ENCODE peak calls at places on chromosomes 2 and 18, in seven cellular contexts. G, P, Z, T, J, B and M are unnamed samples.

GRCh38 chr2:235041918-235042575 is 90.2 kb downstream of the SH3BP4 start:
- DNase-seq in G (no peak), P (no peak), Z (peak; percentile 56), T (no peak), J (no peak), B (no peak), M (no peak)

GRCh38 chr2:65371094-65371474 is 61.3 kb downstream of the SPRED2 start:
- DNase-seq in G (no peak), P (no peak), Z (no peak), T (no peak), J (no peak), B (no peak), M (no peak)

GRCh38 chr2:16389611-16390010 is 276.0 kb downstream of the CYRIA start:
- DNase-seq in G (no peak), P (no peak), Z (no peak), T (no peak), J (no peak), B (no peak), M (no peak)

GRCh38 chr2:162317910-162318279 is 589 bp downstream of the IFIH1 start:
- DNase-seq in G (no peak), P (peak; percentile 36), Z (peak; percentile 83), T (peak; percentile 19), J (peak; percentile 16), B (no peak), M (peak; percentile 33)

GRCh38 chr2:37555457-37555856 is 116.0 kb downstream of the CDC42EP3 start:
- DNase-seq in G (no peak), P (peak; percentile 22), Z (peak; percentile 88), T (no peak), J (no peak), B (no peak), M (peak; percentile 50)

GRCh38 chr2:41970898-41971660 is 76.7 kb upstream of the PKDCC start:
- DNase-seq in G (no peak), P (no peak), Z (no peak), T (no peak), J (no peak), B (no peak), M (no peak)

GRCh38 chr2:46519265-46519664 is 39.9 kb downstream of the TMEM247 start:
- DNase-seq in G (no peak), P (no peak), Z (no peak), T (no peak), J (no peak), B (no peak), M (no peak)

GRCh38 chr2:68318686-68319396 is 908 bp downstream of the CNRIP1 start:
- DNase-seq in G (no peak), P (no peak), Z (peak; percentile 78), T (no peak), J (peak; percentile 16), B (no peak), M (no peak)

GRCh38 chr2:17000083-17000482 is 334.4 kb upstream of the CYRIA start:
- DNase-seq in G (no peak), P (no peak), Z (no peak), T (no peak), J (no peak), B (no peak), M (no peak)

GRCh38 chr18:43596106-43596712 is 318.9 kb upstream of the SYT4 start:
- DNase-seq in G (no peak), P (no peak), Z (no peak), T (peak; percentile 1), J (peak; percentile 45), B (no peak), M (no peak)

GRCh38 chr18:36406805-36407204 is 109.3 kb downstream of the FHOD3 start:
- DNase-seq in G (no peak), P (no peak), Z (no peak), T (no peak), J (no peak), B (no peak), M (no peak)

GRCh38 chr2:233349005-233349998 is 5.0 kb upstream of the DGKD start:
- DNase-seq in G (peak; percentile 54), P (no peak), Z (peak; percentile 94), T (no peak), J (no peak), B (peak; percentile 77), M (peak; percentile 38)

GRCh38 chr2:174762464-174762863 is 1.8 kb downstream of the CHRNA1 start:
- DNase-seq in G (no peak), P (no peak), Z (no peak), T (no peak), J (no peak), B (no peak), M (no peak)

GRCh38 chr2:67565761-67566160 is 168.6 kb downstream of the ETAA1 start:
- DNase-seq in G (no peak), P (no peak), Z (no peak), T (no peak), J (peak; percentile 98), B (no peak), M (no peak)

GRCh38 chr18:51135795-51136194 is 61.7 kb downstream of the MEX3C start:
- DNase-seq in G (no peak), P (no peak), Z (no peak), T (no peak), J (no peak), B (no peak), M (no peak)
- TF ChIP-seq CTCF in G (no peak), P (peak; percentile 16), Z (peak; percentile 14), T (peak; percentile 9), J (no peak), B (no peak), M (no peak)

GRCh38 chr2:100320547-100321180 is 1.6 kb downstream of the LONRF2 start:
- DNase-seq in G (no peak), P (no peak), Z (no peak), T (peak; percentile 38), J (peak; percentile 26), B (peak; percentile 50), M (no peak)

GRCh38 chr2:100321881-100322820 is at the start of gene LONRF2:
- DNase-seq in G (peak; percentile 38), P (no peak), Z (peak; percentile 69), T (peak; percentile 65), J (no peak), B (peak; percentile 60), M (peak; percentile 31)

GRCh38 chr2:100317634-100318033 is 4.7 kb downstream of the LONRF2 start:
- DNase-seq in G (no peak), P (no peak), Z (no peak), T (no peak), J (no peak), B (no peak), M (no peak)

DNA sequence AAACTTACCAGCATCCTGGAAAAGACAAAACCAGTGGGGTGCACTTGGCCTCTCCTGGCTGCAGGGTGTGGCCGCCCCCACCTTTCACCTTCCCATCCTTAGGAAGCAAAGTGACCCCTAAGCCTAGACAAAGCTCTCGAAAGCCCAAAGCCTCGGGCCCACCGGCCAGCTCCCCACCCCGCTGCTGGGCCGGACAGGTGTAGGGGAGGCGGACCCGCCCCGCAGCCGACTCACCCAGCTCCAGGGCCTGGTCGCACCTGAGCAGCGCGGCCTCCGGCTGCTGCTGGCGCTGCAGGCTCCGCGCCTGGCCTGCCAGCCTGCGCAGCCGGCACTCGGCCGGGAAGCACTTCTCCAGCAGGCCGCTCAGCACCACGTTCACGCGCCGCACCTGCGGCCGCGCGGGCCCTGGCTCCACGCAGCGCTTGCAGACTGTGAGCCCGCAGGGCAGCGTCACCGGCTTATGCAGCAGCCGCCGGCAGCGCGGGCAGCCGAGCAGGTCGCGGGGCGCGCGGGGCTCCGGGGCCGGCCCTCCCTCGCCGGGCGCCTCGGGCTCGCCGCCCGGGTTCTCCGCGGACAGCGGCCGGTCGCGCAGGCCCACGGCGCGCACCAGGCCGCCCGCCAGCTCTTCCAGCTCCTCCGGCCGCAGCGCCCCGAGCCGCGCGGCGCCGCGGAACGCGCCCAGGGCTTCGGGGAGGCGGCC is 970 bp downstream of the LONRF2 start:
- DNase-seq in G (no peak), P (no peak), Z (peak; percentile 71), T (peak; percentile 69), J (peak; percentile 6), B (peak; percentile 67), M (peak; percentile 31)
- TF ChIP-seq CTCF in G (no peak), P (no peak), Z (no peak), T (peak; percentile 63), J (no peak), B (peak; percentile 38), M (no peak)

GRCh38 chr2:188976545-188977268 is 2.5 kb downstream of the COL3A1 start:
- DNase-seq in G (no peak), P (no peak), Z (no peak), T (no peak), J (peak; percentile 84), B (no peak), M (no peak)
- TF ChIP-seq CTCF in G (no peak), P (no peak), Z (peak; percentile 14), T (no peak), J (peak; percentile 53), B (peak; percentile 44), M (no peak)

GRCh38 chr2:187302619-187303018 is 145.4 kb downstream of the CALCRL start:
- DNase-seq in G (no peak), P (no peak), Z (no peak), T (no peak), J (peak; percentile 48), B (no peak), M (no peak)

GRCh38 chr2:187297806-187298205 is 150.2 kb downstream of the CALCRL start:
- DNase-seq in G (no peak), P (no peak), Z (no peak), T (no peak), J (no peak), B (no peak), M (no peak)

GRCh38 chr2:187302146-187302545 is 145.9 kb downstream of the CALCRL start:
- DNase-seq in G (no peak), P (no peak), Z (no peak), T (no peak), J (peak; percentile 39), B (no peak), M (no peak)

GRCh38 chr2:187296869-187297268 is 151.2 kb downstream of the CALCRL start:
- DNase-seq in G (no peak), P (no peak), Z (no peak), T (no peak), J (no peak), B (no peak), M (no peak)

DNA sequence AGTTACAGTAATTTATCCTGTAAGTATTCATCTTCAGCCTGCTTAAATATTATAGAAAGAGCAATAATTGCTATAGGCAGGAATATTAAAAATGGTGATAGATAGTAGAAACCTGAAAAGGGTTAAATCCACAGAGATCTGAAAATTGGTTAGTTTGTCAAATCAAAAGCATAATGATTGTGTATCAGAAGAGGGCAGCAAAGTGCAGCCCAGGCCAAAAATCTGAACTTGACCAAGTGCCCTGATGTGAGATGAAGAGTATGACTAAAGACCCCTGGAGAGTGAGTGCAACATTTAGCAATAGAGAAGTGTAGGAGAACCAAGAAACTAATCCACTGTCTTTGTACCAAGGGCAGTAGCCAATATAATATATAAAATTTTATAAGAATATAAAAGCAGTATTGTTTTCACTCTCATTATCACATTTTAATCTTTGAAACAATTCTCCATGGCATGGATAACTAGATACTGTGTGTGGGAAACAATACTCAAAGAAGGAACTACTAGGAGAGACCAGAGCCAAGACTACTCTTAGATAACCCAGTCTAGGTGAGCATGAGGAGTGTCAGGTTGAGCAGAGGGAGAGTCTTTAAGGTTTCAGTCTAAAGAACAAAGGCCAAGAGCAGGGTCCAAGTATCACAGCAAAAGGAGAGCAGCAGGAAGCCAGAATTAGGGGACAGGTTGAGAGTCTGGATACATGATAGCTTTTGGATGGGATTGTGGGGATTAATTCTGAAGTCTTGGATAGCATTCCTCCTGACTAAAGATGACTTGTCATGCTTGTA is 148.7 kb downstream of the CALCRL start:
- DNase-seq in G (no peak), P (no peak), Z (no peak), T (no peak), J (peak; percentile 76), B (no peak), M (no peak)
- TF ChIP-seq CTCF in G (no peak), P (no peak), Z (no peak), T (no peak), J (peak; percentile 67), B (peak; percentile 13), M (no peak)